ENCODE peak calls at places on chromosomes 7 and 10, in seven cellular contexts. P is T-helper 9 cell, X is GM13977, Q is NCI-H1930, K is NCI-H748 treated with DMSO at 0.1 percent for 48 hours, T is ureter, F is endothelial cell. D is an unnamed sample.

GRCh38 chr7:94345907-94346306 is 48.8 kb upstream of the COL1A2 start:
- DNase-seq in P (no peak), X (no peak), Q (no peak), K (no peak), T (no peak), F (no peak), D (no peak)

GRCh38 chr10:97314677-97315076 is 4.4 kb upstream of the FRAT1 start:
- DNase-seq in P (no peak), X (no peak), Q (no peak), K (no peak), T (no peak), F (no peak), D (no peak)

GRCh38 chr7:112097524-112097923 is 108.7 kb downstream of the DOCK4 start:
- DNase-seq in P (no peak), X (no peak), Q (no peak), K (no peak), T (no peak), F (no peak), D (no peak)

GRCh38 chr7:44665531-44666213 is 59.2 kb downstream of the OGDH start:
- DNase-seq in P (no peak), X (no peak), Q (no peak), K (no peak), T (no peak), F (no peak), D (no peak)

GRCh38 chr10:3777876-3778707 is 6.9 kb downstream of the KLF6 start:
- DNase-seq in P (no peak), X (no peak), Q (no peak), K (no peak), T (no peak), F (no peak), D (peak)

GRCh38 chr7:131652194-131652593 is 95.8 kb upstream of the PODXL start:
- DNase-seq in P (no peak), X (no peak), Q (no peak), K (no peak), T (no peak), F (no peak), D (no peak)

GRCh38 chr7:92785923-92786322 is 50.5 kb downstream of the CDK6 start:
- DNase-seq in P (no peak), X (no peak), Q (no peak), K (no peak), T (no peak), F (no peak), D (no peak)

GRCh38 chr10:82762641-82763040 is 887.6 kb downstream of the NRG3 start:
- DNase-seq in P (no peak), X (no peak), Q (no peak), K (no peak), T (no peak), F (no peak), D (no peak)

GRCh38 chr10:91185239-91185875 is 35.1 kb upstream of the PCGF5 start:
- DNase-seq in P (no peak), X (no peak), Q (no peak), K (no peak), T (no peak), F (no peak), D (no peak)

GRCh38 chr10:97401455-97401919 is 347 bp upstream of the RRP12 start:
- DNase-seq in P (no peak), X (no peak), Q (no peak), K (no peak), T (no peak), F (no peak), D (no peak)

GRCh38 chr7:81776159-81776558 is 6.3 kb upstream of the HGF start:
- DNase-seq in P (no peak), X (no peak), Q (no peak), K (no peak), T (no peak), F (no peak), D (no peak)

GRCh38 chr7:27693794-27694193 is 31.1 kb upstream of the HIBADH start:
- DNase-seq in P (no peak), X (no peak), Q (no peak), K (no peak), T (no peak), F (no peak), D (no peak)

GRCh38 chr7:54292171-54292925 is 249.8 kb upstream of the VSTM2A start:
- DNase-seq in P (no peak), X (no peak), Q (no peak), K (no peak), T (no peak), F (no peak), D (no peak)

GRCh38 chr10:103598654-103599115 is 105.2 kb downstream of the NEURL1 start:
- DNase-seq in P (no peak), X (peak), Q (no peak), K (peak), T (no peak), F (peak), D (no peak)

GRCh38 chr7:135650831-135651573 is 11.3 kb upstream of the STMP1 start:
- DNase-seq in P (no peak), X (no peak), Q (no peak), K (no peak), T (no peak), F (no peak), D (no peak)

GRCh38 chr10:114758331-114758730 is 63.2 kb upstream of the FHIP2A start:
- DNase-seq in P (no peak), X (no peak), Q (no peak), K (no peak), T (no peak), F (no peak), D (no peak)

GRCh38 chr7:77368974-77369373 is 47.2 kb downstream of the GSAP start:
- DNase-seq in P (no peak), X (no peak), Q (no peak), K (no peak), T (no peak), F (no peak), D (no peak)

GRCh38 chr10:88292185-88292514 is 291.0 kb downstream of the RNLS start:
- DNase-seq in P (no peak), X (no peak), Q (no peak), K (no peak), T (no peak), F (no peak), D (no peak)

GRCh38 chr10:103545366-103545765 is 51.9 kb downstream of the NEURL1 start:
- DNase-seq in P (no peak), X (peak), Q (no peak), K (no peak), T (no peak), F (no peak), D (peak)

GRCh38 chr10:75250934-75251333 is 15.2 kb upstream of the COMTD1 start:
- DNase-seq in P (no peak), X (no peak), Q (no peak), K (no peak), T (no peak), F (no peak), D (no peak)

GRCh38 chr10:76942556-76943416 is 694.8 kb downstream of the KCNMA1 start:
- DNase-seq in P (no peak), X (no peak), Q (no peak), K (no peak), T (no peak), F (no peak), D (no peak)

GRCh38 chr10:114347191-114347739 is 57.0 kb downstream of the AFAP1L2 start:
- DNase-seq in P (no peak), X (no peak), Q (no peak), K (no peak), T (no peak), F (no peak), D (no peak)

GRCh38 chr10:4623757-4624420 is 202.1 kb upstream of the AKR1E2 start:
- DNase-seq in P (no peak), X (no peak), Q (no peak), K (no peak), T (no peak), F (no peak), D (no peak)